ENCODE peak calls at places on chromosomes 11 and 22, in eight cellular contexts. Z is left ventricle myocardium inferior, J is RCC 7860, D is DMS53, X is mammary epithelial cell, N is mucosa of gallbladder, P is SW480, O is T-helper 9 cell. T is an unnamed sample.
A peak's percentile ranks its signal among the peaks of the same experiment; 100 is the strongest.

GRCh38 chr11:66247295-66247694 is 21.1 kb upstream of the RAB1B start:
- DNase-seq in O (no peak), X (no peak), D (no peak), Z (no peak), N (no peak), P (no peak), J (no peak), T (no peak)

GRCh38 chr11:83819936-83820549 is 533.9 kb upstream of the CCDC90B start:
- DNase-seq in P (peak; percentile 63), X (peak; percentile 48), Z (no peak), N (peak; percentile 12), J (peak; percentile 42), O (no peak), D (peak; percentile 89), T (peak; percentile 10)

GRCh38 chr22:33573479-33573878 is 346.8 kb downstream of the LARGE1 start:
- DNase-seq in J (peak; percentile 87), D (peak; percentile 53), P (no peak), Z (no peak), O (no peak), X (no peak), N (no peak), T (no peak)

GRCh38 chr11:121961228-121961860 is 154.7 kb downstream of the BLID start:
- DNase-seq in P (no peak), Z (no peak), J (no peak), N (no peak), O (no peak), D (no peak), X (no peak), T (no peak)

GRCh38 chr11:11524436-11525038 is 97.3 kb downstream of the GALNT18 start:
- DNase-seq in O (no peak), N (no peak), P (no peak), J (no peak), D (no peak), X (no peak), Z (no peak), T (no peak)

GRCh38 chr11:113176971-113177370 is 137.4 kb upstream of the TTC12 start:
- DNase-seq in X (peak; percentile 53), D (peak; percentile 32), Z (no peak), N (no peak), P (peak; percentile 66), O (no peak), J (peak; percentile 72), T (no peak)

GRCh38 chr11:116918925-116919653 is 81.7 kb upstream of the APOA1 start:
- DNase-seq in Z (no peak), D (no peak), N (no peak), O (no peak), X (no peak), J (no peak), P (no peak), T (no peak)

GRCh38 chr22:47231759-47232158 is 469.3 kb downstream of the TBC1D22A start:
- DNase-seq in P (no peak), J (no peak), N (no peak), Z (no peak), X (no peak), O (no peak), D (no peak), T (no peak)

GRCh38 chr11:113667801-113668200 is 38.3 kb downstream of the TMPRSS5 start:
- DNase-seq in P (no peak), Z (no peak), X (no peak), D (peak; percentile 11), N (no peak), O (no peak), J (no peak), T (no peak)

GRCh38 chr11:73412308-73412707 is 36.1 kb downstream of the RELT start:
- DNase-seq in O (no peak), J (no peak), Z (no peak), D (peak; percentile 72), P (peak; percentile 11), X (no peak), N (no peak), T (peak; percentile 50)

GRCh38 chr11:45852018-45852711 is 4.9 kb downstream of the CRY2 start:
- DNase-seq in O (no peak), Z (no peak), P (no peak), J (no peak), N (no peak), D (no peak), X (no peak), T (no peak)

GRCh38 chr22:50320116-50320515 is 6.7 kb downstream of the DENND6B start:
- DNase-seq in X (no peak), J (no peak), D (no peak), O (no peak), N (no peak), P (no peak), Z (no peak), T (no peak)

T was measured in MV-4-11.